ENCODE peak calls at places on chromosomes 5 and 9, in seven cellular contexts. One of them, this sample, is unnamed.

GRCh38 chr5:113760486-113760885 is 247.0 kb downstream of the YTHDC2 start:
- DNase-seq in left ventricle myocardium superior: no peak
- DNase-seq in cardiac fibroblast: no peak
- DNase-seq in A673: no peak
- DNase-seq in AG08395: no peak
- DNase-seq in hypothalamus: no peak
- DNase-seq in HTR-8/SVneo: no peak
- DNase-seq in this sample: no peak

GRCh38 chr9:33185858-33186257 is 18.7 kb upstream of the B4GALT1 start:
- DNase-seq in A673: no peak
- DNase-seq in HTR-8/SVneo: no peak
- DNase-seq in hypothalamus: no peak
- DNase-seq in cardiac fibroblast: no peak
- DNase-seq in AG08395: no peak
- DNase-seq in left ventricle myocardium superior: no peak
- DNase-seq in this sample: no peak

GRCh38 chr5:148474025-148474511 is 90.3 kb downstream of the FBXO38 start:
- DNase-seq in cardiac fibroblast: peak; percentile 75
- DNase-seq in A673: no peak
- DNase-seq in left ventricle myocardium superior: peak; percentile 70
- DNase-seq in HTR-8/SVneo: peak; percentile 4
- DNase-seq in hypothalamus: no peak
- DNase-seq in AG08395: no peak
- DNase-seq in this sample: no peak

GRCh38 chr5:104187656-104188055 is 625.1 kb upstream of the NUDT12 start:
- DNase-seq in A673: no peak
- DNase-seq in cardiac fibroblast: no peak
- DNase-seq in AG08395: no peak
- DNase-seq in left ventricle myocardium superior: no peak
- DNase-seq in HTR-8/SVneo: no peak
- DNase-seq in hypothalamus: no peak
- DNase-seq in this sample: no peak

GRCh38 chr5:82388186-82388585 is 110.0 kb upstream of the RPS23 start:
- DNase-seq in hypothalamus: no peak
- DNase-seq in cardiac fibroblast: peak; percentile 58
- DNase-seq in A673: no peak
- DNase-seq in AG08395: peak; percentile 60
- DNase-seq in left ventricle myocardium superior: no peak
- DNase-seq in HTR-8/SVneo: no peak
- DNase-seq in this sample: no peak

GRCh38 chr9:111456536-111456935 is 27.6 kb downstream of the ECPAS start:
- DNase-seq in cardiac fibroblast: peak; percentile 37
- DNase-seq in left ventricle myocardium superior: no peak
- DNase-seq in hypothalamus: no peak
- DNase-seq in AG08395: no peak
- DNase-seq in HTR-8/SVneo: no peak
- DNase-seq in A673: no peak
- DNase-seq in this sample: peak; percentile 16

GRCh38 chr5:52773342-52773741 is 14.4 kb upstream of the ITGA1 start:
- DNase-seq in left ventricle myocardium superior: no peak
- DNase-seq in A673: no peak
- DNase-seq in HTR-8/SVneo: no peak
- DNase-seq in hypothalamus: no peak
- DNase-seq in cardiac fibroblast: no peak
- DNase-seq in AG08395: no peak
- DNase-seq in this sample: no peak

GRCh38 chr5:113806823-113807222 is 293.3 kb downstream of the YTHDC2 start:
- DNase-seq in left ventricle myocardium superior: no peak
- DNase-seq in AG08395: peak; percentile 12
- DNase-seq in cardiac fibroblast: peak; percentile 30
- DNase-seq in HTR-8/SVneo: no peak
- DNase-seq in hypothalamus: no peak
- DNase-seq in A673: no peak
- DNase-seq in this sample: peak; percentile 51

GRCh38 chr5:180704362-180704761 is 35.5 kb downstream of the OR2Y1 start:
- DNase-seq in hypothalamus: no peak
- DNase-seq in HTR-8/SVneo: peak; percentile 15
- DNase-seq in AG08395: no peak
- DNase-seq in left ventricle myocardium superior: no peak
- DNase-seq in A673: peak; percentile 12
- DNase-seq in cardiac fibroblast: peak; percentile 40
- DNase-seq in this sample: no peak

GRCh38 chr5:17305964-17306725 is 88.7 kb downstream of the BASP1 start:
- DNase-seq in cardiac fibroblast: peak; percentile 89
- DNase-seq in hypothalamus: no peak
- DNase-seq in AG08395: no peak
- DNase-seq in HTR-8/SVneo: peak; percentile 80
- DNase-seq in A673: no peak
- DNase-seq in left ventricle myocardium superior: no peak
- DNase-seq in this sample: no peak

GRCh38 chr5:72035831-72036230 is 71.4 kb upstream of the MAP1B start:
- DNase-seq in AG08395: no peak
- DNase-seq in left ventricle myocardium superior: no peak
- DNase-seq in A673: no peak
- DNase-seq in HTR-8/SVneo: no peak
- DNase-seq in hypothalamus: no peak
- DNase-seq in cardiac fibroblast: no peak
- DNase-seq in this sample: no peak

This sample was measured in midbrain.